ENCODE peak calls at places on chromosomes 6 and 20, in seven cellular contexts. P, S, C, M, F, G and J are unnamed samples.

GRCh38 chr6:117352466-117353081 is 73.2 kb downstream of the ROS1 start:
- DNase-seq in G (peak), P (no peak), S (peak), C (no peak), F (peak), M (no peak), J (no peak)

GRCh38 chr6:165605901-165606739 is 56.9 kb downstream of the PDE10A start:
- DNase-seq in P (no peak), G (peak), S (no peak), C (peak), F (no peak), M (no peak), J (no peak)

GRCh38 chr6:54060286-54060685 is 51.0 kb upstream of the MLIP start:
- DNase-seq in C (no peak), P (no peak), G (no peak), S (peak), F (peak), M (no peak), J (no peak)

GRCh38 chr20:62691485-62691884 is 17.2 kb upstream of the NTSR1 start:
- DNase-seq in S (no peak), C (no peak), F (no peak), P (no peak), M (no peak), G (peak), J (no peak)

GRCh38 chr20:25272223-25273000 is 24.5 kb downstream of the PYGB start:
- DNase-seq in M (no peak), C (no peak), P (no peak), S (no peak), G (no peak), F (peak), J (no peak)

GRCh38 chr20:40335437-40335836 is 353.6 kb downstream of the MAFB start:
- DNase-seq in S (no peak), M (no peak), G (no peak), C (no peak), F (no peak), P (no peak), J (no peak)

GRCh38 chr6:131831392-131831791 is 23.6 kb downstream of the ENPP1 start:
- DNase-seq in M (no peak), S (peak), P (no peak), C (no peak), G (peak), F (peak), J (no peak)

GRCh38 chr6:44580901-44581300 is 193.4 kb downstream of the CDC5L start:
- DNase-seq in P (no peak), F (peak), C (no peak), G (no peak), S (peak), M (no peak), J (peak)

GRCh38 chr6:38180586-38180985 is 361.1 kb downstream of the ZFAND3 start:
- DNase-seq in P (no peak), M (no peak), S (no peak), C (peak), G (no peak), F (no peak), J (no peak)

GRCh38 chr20:21159658-21160380 is 33.9 kb downstream of the KIZ start:
- DNase-seq in G (no peak), S (no peak), M (no peak), P (no peak), C (no peak), F (no peak), J (no peak)

GRCh38 chr6:43972915-43973304 is 154.3 kb downstream of the MRPL14 start:
- DNase-seq in F (peak), M (no peak), G (no peak), S (peak), P (no peak), C (no peak), J (peak)

GRCh38 chr6:44100088-44100550 is 27.1 kb downstream of the MRPL14 start:
- DNase-seq in C (peak), F (peak), S (peak), G (peak), M (no peak), P (no peak), J (no peak)

GRCh38 chr6:151205971-151206600 is 33.7 kb upstream of the AKAP12 start:
- DNase-seq in G (no peak), P (no peak), M (no peak), F (no peak), C (no peak), S (no peak), J (no peak)

GRCh38 chr6:3291987-3292386 is 33.2 kb downstream of the PSMG4 start:
- DNase-seq in S (no peak), M (no peak), F (no peak), G (no peak), P (no peak), C (no peak), J (no peak)

GRCh38 chr6:141829996-141830395 is 302.7 kb upstream of the GJE1 start:
- DNase-seq in G (no peak), F (no peak), P (no peak), M (no peak), S (no peak), C (no peak), J (no peak)

GRCh38 chr20:18288748-18289705 is 700 bp downstream of the ZNF133 start:
- DNase-seq in S (peak), F (peak), C (no peak), M (no peak), G (no peak), P (no peak), J (no peak)

GRCh38 chr6:143361536-143362191 is 88.8 kb downstream of the ADAT2 start:
- DNase-seq in F (no peak), M (no peak), P (no peak), S (no peak), C (no peak), G (no peak), J (no peak)

GRCh38 chr6:146915671-146916127 is 288.5 kb upstream of the STXBP5 start:
- DNase-seq in C (no peak), F (peak), M (no peak), S (peak), P (no peak), G (peak), J (peak)

GRCh38 chr20:38834868-38835267 is 29.4 kb downstream of the PPP1R16B start:
- DNase-seq in P (no peak), G (no peak), S (no peak), F (no peak), C (no peak), M (no peak), J (no peak)

GRCh38 chr6:167687035-167687720 is 139.5 kb upstream of the AFDN start:
- DNase-seq in G (no peak), F (no peak), M (no peak), P (no peak), S (no peak), C (no peak), J (no peak)

GRCh38 chr6:168098431-168098861 is 19.4 kb upstream of the FRMD1 start:
- DNase-seq in M (no peak), P (no peak), C (no peak), F (no peak), G (no peak), S (no peak), J (no peak)

GRCh38 chr6:85458782-85459181 is 8.9 kb downstream of the NT5E start:
- DNase-seq in C (no peak), S (no peak), F (no peak), M (no peak), G (no peak), P (no peak), J (no peak)

GRCh38 chr6:43715056-43715788 is 27.6 kb upstream of the MRPS18A start:
- DNase-seq in S (no peak), F (no peak), M (no peak), C (no peak), P (no peak), G (no peak), J (no peak)

GRCh38 chr20:15475483-15475882 is 1097.8 kb downstream of the KIF16B start:
- DNase-seq in C (no peak), G (peak), P (peak), F (no peak), S (peak), M (no peak), J (peak)

GRCh38 chr6:2209226-2209809 is 36.1 kb downstream of the GMDS start:
- DNase-seq in P (peak), C (peak), S (no peak), F (peak), G (no peak), M (no peak), J (no peak)

GRCh38 chr20:62531046-62531838 is 55.4 kb upstream of the GATA5 start:
- DNase-seq in P (no peak), S (no peak), M (no peak), C (no peak), F (no peak), G (no peak), J (no peak)

GRCh38 chr6:36805917-36806316 is 33.3 kb downstream of the CPNE5 start:
- DNase-seq in F (no peak), G (no peak), M (no peak), S (no peak), P (no peak), C (no peak), J (no peak)

GRCh38 chr20:20450461-20451027 is 82.6 kb downstream of the INSM1 start:
- DNase-seq in S (no peak), G (no peak), F (no peak), C (no peak), M (no peak), P (peak), J (no peak)

GRCh38 chr6:14804001-14804401 is 441.9 kb upstream of the JARID2 start:
- DNase-seq in M (no peak), F (peak), S (no peak), G (no peak), C (no peak), P (no peak), J (no peak)

GRCh38 chr20:40563296-40563950 is 125.6 kb downstream of the MAFB start:
- DNase-seq in M (no peak), G (no peak), P (peak), S (peak), C (no peak), F (peak), J (no peak)

GRCh38 chr20:47876348-47877056 is 91.2 kb upstream of the SULF2 start:
- DNase-seq in C (no peak), P (no peak), M (no peak), G (no peak), F (no peak), S (no peak), J (no peak)